ENCODE peak calls at places on chromosomes 11 and 22, in five cellular contexts. X, T, F, O and M are unnamed samples.
A peak's percentile ranks its signal among the peaks of the same experiment; 100 is the strongest.

GRCh38 chr11:105991888-105992287 is 30.2 kb downstream of the MSANTD4 start:
- DNase-seq in X (no peak), F (no peak), O (no peak), T (no peak), M (no peak)

GRCh38 chr22:45007247-45007945 is 2.4 kb downstream of the PHF21B start:
- DNase-seq in X (no peak), F (peak; percentile 73), T (peak; percentile 86), O (no peak), M (no peak)

GRCh38 chr11:44611687-44612437 is 46.4 kb downstream of the CD82 start:
- DNase-seq in O (peak; percentile 90), T (no peak), X (no peak), F (no peak), M (no peak)

GRCh38 chr11:100867601-100868000 is 180.5 kb downstream of the ARHGAP42 start:
- DNase-seq in X (no peak), F (no peak), O (no peak), T (no peak), M (no peak)

GRCh38 chr11:8097062-8097814 is 16.2 kb downstream of the TUB start:
- DNase-seq in F (no peak), X (no peak), O (peak; percentile 40), T (no peak), M (no peak)

GRCh38 chr11:62627718-62628117 is 5.9 kb upstream of the B3GAT3 start:
- DNase-seq in F (no peak), O (no peak), T (no peak), X (no peak), M (no peak)

GRCh38 chr11:110096369-110096976 is 3.3 kb downstream of the ZC3H12C start:
- DNase-seq in X (no peak), F (no peak), O (no peak), T (no peak), M (no peak)

GRCh38 chr11:96748639-96749370 is 359.0 kb downstream of the JRKL start:
- DNase-seq in T (no peak), O (no peak), X (peak; percentile 65), F (peak; percentile 81), M (no peak)

GRCh38 chr22:38267086-38267485 is 5.7 kb downstream of the TMEM184B start:
- DNase-seq in X (peak; percentile 65), O (no peak), T (no peak), F (no peak), M (no peak)

GRCh38 chr22:35219012-35219411 is 38.3 kb upstream of the HMGXB4 start:
- DNase-seq in F (no peak), O (no peak), T (no peak), X (peak; percentile 6), M (no peak)

GRCh38 chr11:112805658-112806057 is 155.6 kb upstream of the NCAM1 start:
- DNase-seq in X (no peak), F (no peak), T (peak; percentile 20), O (no peak), M (no peak)

GRCh38 chr11:67613960-67614715 is 7.4 kb downstream of the NDUFV1 start:
- DNase-seq in O (peak; percentile 95), X (peak; percentile 31), T (peak; percentile 81), F (peak; percentile 79), M (no peak)

GRCh38 chr22:25169278-25170031 is 30.2 kb upstream of the CRYBB3 start:
- DNase-seq in T (no peak), X (no peak), O (no peak), F (no peak), M (peak; percentile 41)

GRCh38 chr11:60316317-60316716 is 10.7 kb upstream of the MS4A6E start:
- DNase-seq in F (no peak), O (no peak), T (no peak), X (no peak), M (no peak)

GRCh38 chr11:94706211-94706610 is 61.9 kb upstream of the AMOTL1 start:
- DNase-seq in F (no peak), X (peak; percentile 56), T (no peak), O (no peak), M (no peak)

GRCh38 chr22:26835929-26836528 is 178.6 kb downstream of the MIAT start:
- DNase-seq in O (no peak), X (peak; percentile 53), T (peak; percentile 45), F (peak; percentile 71), M (no peak)

GRCh38 chr11:88284306-88285057 is 53.1 kb downstream of the CTSC start:
- DNase-seq in F (no peak), T (no peak), O (no peak), X (peak; percentile 46), M (no peak)

GRCh38 chr11:79121351-79121750 is 319.5 kb downstream of the TENM4 start:
- DNase-seq in F (no peak), T (no peak), O (no peak), X (no peak), M (no peak)

GRCh38 chr22:23521442-23522113 is 58.5 kb downstream of the IGLL1 start:
- DNase-seq in F (peak; percentile 95), O (peak; percentile 95), T (peak; percentile 98), X (peak; percentile 74), M (peak; percentile 96)
- TF ChIP-seq CTCF in F (peak; percentile 12), O (peak; percentile 21), T (no peak), X (no peak), M (peak; percentile 34)

DNA sequence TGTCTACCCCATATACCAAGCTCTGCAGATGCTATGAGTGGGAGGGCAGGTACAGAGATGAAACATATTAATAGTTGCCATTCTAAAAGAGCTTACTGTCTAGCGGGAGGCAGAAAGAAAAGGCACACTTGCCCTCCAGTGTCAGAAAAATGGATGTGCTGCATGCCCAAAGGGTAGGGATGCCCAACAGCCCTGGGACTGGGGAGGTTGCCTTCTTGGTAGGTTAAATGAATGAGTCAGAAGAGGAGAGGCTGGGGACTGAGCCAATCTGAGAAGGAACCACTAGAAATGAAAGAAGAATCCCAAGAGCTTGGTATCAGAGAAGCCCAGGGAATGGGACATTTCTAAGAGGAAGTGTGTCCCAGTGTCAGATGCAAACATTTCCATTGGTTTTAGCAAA is 1.2 kb downstream of the BIRC3 start:
- DNase-seq in X (peak; percentile 26), T (no peak), F (no peak), O (peak; percentile 69), M (no peak)
- TF ChIP-seq CTCF in X (no peak), T (no peak), F (no peak), O (no peak), M (no peak)

GRCh38 chr22:41280854-41281253 is 5.1 kb downstream of the RANGAP1 start:
- DNase-seq in F (no peak), T (no peak), X (no peak), O (no peak), M (no peak)
- TF ChIP-seq CTCF in F (no peak), T (no peak), X (no peak), O (no peak), M (no peak)

DNA sequence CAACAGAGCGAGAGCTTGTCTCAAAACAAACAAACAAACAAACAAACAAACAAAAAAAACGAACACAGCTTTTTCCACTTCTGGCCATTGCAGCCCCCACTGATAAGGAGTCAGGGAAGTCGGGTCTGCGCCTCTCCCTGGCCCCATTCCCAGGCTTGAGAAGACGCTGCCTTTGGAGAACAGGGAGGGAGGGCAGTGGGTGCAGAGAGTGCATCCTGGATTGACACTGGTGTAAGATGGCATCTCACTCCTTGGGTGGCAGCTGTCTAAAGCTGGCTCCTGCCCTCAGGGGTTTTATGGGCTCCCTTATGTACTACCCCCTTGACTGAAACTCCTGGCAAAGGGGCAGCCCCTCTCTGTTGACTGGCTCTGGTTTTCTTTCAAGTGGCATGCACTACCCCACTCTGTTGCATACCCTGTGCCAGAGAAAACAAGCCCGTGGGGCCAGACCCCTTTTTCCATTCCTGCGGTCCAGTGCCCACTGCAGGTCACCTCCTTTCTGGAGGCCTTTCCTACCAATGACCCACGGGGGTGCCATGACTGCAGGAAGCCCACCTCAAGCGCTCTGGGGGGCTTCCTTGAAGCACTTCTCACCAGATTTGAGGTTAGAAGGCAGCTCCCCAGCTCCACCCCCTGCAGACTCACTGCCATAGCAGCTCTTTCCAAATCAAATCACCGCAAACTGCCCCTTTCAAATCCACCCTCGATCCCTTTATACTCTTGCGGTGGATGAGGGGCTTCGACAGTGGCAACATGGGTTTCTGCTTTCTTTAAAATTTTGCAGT is 12.7 kb downstream of the DRAP1 start:
- DNase-seq in O (no peak), F (no peak), X (no peak), T (no peak), M (no peak)
- TF ChIP-seq CTCF in O (no peak), F (no peak), X (peak; percentile 5), T (no peak), M (no peak)

GRCh38 chr11:118071416-118072030 is 5.4 kb upstream of the TMPRSS4 start:
- DNase-seq in X (no peak), T (no peak), O (no peak), F (peak; percentile 48), M (no peak)

GRCh38 chr11:118065375-118065774 is 11.5 kb upstream of the TMPRSS4 start:
- DNase-seq in X (no peak), O (peak; percentile 1), T (no peak), F (no peak), M (no peak)

GRCh38 chr11:118068945-118069612 is 7.8 kb upstream of the TMPRSS4 start:
- DNase-seq in F (no peak), O (no peak), T (no peak), X (no peak), M (no peak)

GRCh38 chr11:118067006-118067405 is 9.9 kb upstream of the TMPRSS4 start:
- DNase-seq in X (no peak), T (no peak), F (no peak), O (peak; percentile 35), M (no peak)

GRCh38 chr11:118068206-118068944 is 8.5 kb upstream of the TMPRSS4 start:
- DNase-seq in X (no peak), T (no peak), F (no peak), O (no peak), M (no peak)
- TF ChIP-seq CTCF in X (no peak), T (no peak), F (no peak), O (no peak), M (no peak)

DNA sequence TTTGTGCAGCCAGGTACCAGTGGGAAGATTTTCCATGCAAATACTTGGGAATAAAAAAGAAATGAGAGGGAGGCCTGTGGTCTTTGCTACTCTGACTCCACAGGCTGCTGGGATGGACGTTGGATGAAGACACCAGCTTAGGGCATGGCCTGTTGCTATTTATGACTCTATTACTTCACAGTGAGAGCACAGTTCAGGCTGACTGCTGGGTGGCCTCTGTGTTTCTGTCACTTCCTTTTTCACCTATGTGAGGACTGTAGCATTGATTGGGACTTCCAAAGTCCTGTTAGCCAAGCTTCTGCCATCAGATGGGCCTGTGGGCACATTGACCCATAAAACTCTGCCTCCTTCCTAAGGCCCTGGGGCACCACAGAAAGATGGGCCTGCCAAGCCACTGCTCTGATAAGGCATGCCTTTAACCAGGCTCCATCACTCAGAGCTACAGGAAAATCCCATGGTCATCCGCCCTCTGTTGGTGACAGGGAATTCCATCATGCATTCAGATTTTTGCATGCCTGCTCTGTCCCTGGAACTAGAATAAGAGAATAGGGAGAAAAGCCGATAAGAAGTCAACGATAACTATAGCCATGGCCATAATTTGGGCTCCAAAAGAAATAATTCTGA is 64.6 kb downstream of the KCNJ1 start:
- DNase-seq in F (peak; percentile 61), O (no peak), T (no peak), X (peak; percentile 42), M (no peak)
- TF ChIP-seq CTCF in F (peak; percentile 63), O (no peak), T (no peak), X (peak; percentile 54), M (peak; percentile 77)

DNA sequence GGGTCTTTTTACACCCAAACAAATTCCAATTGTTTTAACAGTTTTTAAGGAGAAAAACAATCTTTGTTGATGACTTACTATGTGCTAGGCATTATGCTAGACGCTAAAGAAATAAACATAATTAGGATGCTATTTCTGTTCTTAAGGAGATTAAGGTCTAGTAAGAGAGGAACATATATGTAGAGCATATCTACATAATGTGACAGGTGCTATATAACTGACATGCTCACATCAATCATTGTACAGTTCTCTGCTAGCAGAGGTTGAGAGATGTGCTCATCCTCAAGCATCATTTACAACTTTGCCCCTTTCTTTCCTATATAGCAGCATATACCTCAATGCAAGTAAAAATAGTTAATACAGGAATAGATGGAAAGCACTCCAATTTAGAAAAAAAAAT is 37.5 kb downstream of the PDGFD start:
- DNase-seq in X (no peak), F (no peak), O (no peak), T (no peak), M (no peak)
- TF ChIP-seq CTCF in X (no peak), F (no peak), O (no peak), T (no peak), M (no peak)